ENCODE peak calls at places on chromosome 3, in five cellular contexts. L, M, G, A and X are unnamed samples.

GRCh38 chr3:159892801-159893200 is 95.8 kb upstream of the IL12A start:
- DNase-seq in L (no peak), M (no peak), G (no peak), A (no peak), X (no peak)

GRCh38 chr3:127137113-127137512 is 55.8 kb upstream of the PRR23E start:
- DNase-seq in L (peak; percentile 54), M (no peak), G (no peak), A (no peak), X (no peak)

GRCh38 chr3:128083396-128083795 is 31.2 kb downstream of the SEC61A1 start:
- DNase-seq in L (no peak), M (no peak), G (no peak), A (peak; percentile 55), X (no peak)

GRCh38 chr3:18442743-18443669 is 17.9 kb upstream of the SATB1 start:
- DNase-seq in L (no peak), M (no peak), G (no peak), A (no peak), X (no peak)

GRCh38 chr3:129857899-129858298 is 35.6 kb downstream of the TMCC1 start:
- DNase-seq in L (no peak), M (no peak), G (no peak), A (no peak), X (no peak)

GRCh38 chr3:58497074-58497473 is 5.2 kb downstream of the KCTD6 start:
- DNase-seq in L (no peak), M (no peak), G (no peak), A (no peak), X (no peak)

GRCh38 chr3:81462921-81463320 is 298.5 kb downstream of the GBE1 start:
- DNase-seq in L (no peak), M (no peak), G (no peak), A (no peak), X (no peak)

GRCh38 chr3:4681301-4681700 is 188.2 kb downstream of the ITPR1 start:
- DNase-seq in L (no peak), M (no peak), G (no peak), A (no peak), X (no peak)

GRCh38 chr3:141328286-141329166 is 39.8 kb upstream of the ZBTB38 start:
- DNase-seq in L (no peak), M (no peak), G (no peak), A (no peak), X (no peak)

GRCh38 chr3:43644443-43644842 is 22.6 kb upstream of the ANO10 start:
- DNase-seq in L (no peak), M (no peak), G (no peak), A (no peak), X (no peak)

GRCh38 chr3:130661116-130661515 is 85.5 kb downstream of the PIK3R4 start:
- DNase-seq in L (no peak), M (no peak), G (no peak), A (no peak), X (no peak)

GRCh38 chr3:145182196-145182911 is 978.6 kb downstream of the PLOD2 start:
- DNase-seq in L (no peak), M (no peak), G (no peak), A (no peak), X (no peak)

GRCh38 chr3:187227658-187228258 is 30.5 kb downstream of the RTP1 start:
- DNase-seq in L (no peak), M (no peak), G (no peak), A (no peak), X (peak; percentile 83)

GRCh38 chr3:9310043-9310442 is 52.8 kb upstream of the THUMPD3 start:
- DNase-seq in L (no peak), M (no peak), G (no peak), A (no peak), X (no peak)
- TF ChIP-seq POLR2A in L (no peak), M (no peak), G (no peak), A (no peak), X (no peak)

GRCh38 chr3:192888121-192888520 is 29.5 kb downstream of the MB21D2 start:
- DNase-seq in L (no peak), M (no peak), G (no peak), A (no peak), X (no peak)
- TF ChIP-seq POLR2A in L (no peak), M (no peak), G (no peak), A (no peak), X (no peak)

GRCh38 chr3:170057550-170057949 is 19.8 kb downstream of the GPR160 start:
- DNase-seq in L (no peak), M (no peak), G (no peak), A (no peak), X (no peak)
- TF ChIP-seq POLR2A in L (no peak), M (no peak), G (no peak), A (no peak), X (no peak)

GRCh38 chr3:158731938-158732855 is at the start of gene RARRES1:
- DNase-seq in L (peak; percentile 71), M (no peak), G (peak; percentile 52), A (peak; percentile 72), X (no peak)
- TF ChIP-seq POLR2A in L (no peak), M (no peak), G (no peak), A (no peak), X (no peak)

GRCh38 chr3:53160660-53161344 is at the start of gene PRKCD:
- DNase-seq in L (peak; percentile 86), M (peak; percentile 33), G (peak; percentile 66), A (peak; percentile 84), X (peak; percentile 94)
- TF ChIP-seq POLR2A in L (peak; percentile 48), M (no peak), G (peak; percentile 42), A (peak; percentile 26), X (peak; percentile 66)

GRCh38 chr3:41485484-41485883 is 286.2 kb downstream of the CTNNB1 start:
- DNase-seq in L (no peak), M (no peak), G (no peak), A (no peak), X (no peak)
- TF ChIP-seq POLR2A in L (no peak), M (no peak), G (no peak), A (no peak), X (no peak)

DNA sequence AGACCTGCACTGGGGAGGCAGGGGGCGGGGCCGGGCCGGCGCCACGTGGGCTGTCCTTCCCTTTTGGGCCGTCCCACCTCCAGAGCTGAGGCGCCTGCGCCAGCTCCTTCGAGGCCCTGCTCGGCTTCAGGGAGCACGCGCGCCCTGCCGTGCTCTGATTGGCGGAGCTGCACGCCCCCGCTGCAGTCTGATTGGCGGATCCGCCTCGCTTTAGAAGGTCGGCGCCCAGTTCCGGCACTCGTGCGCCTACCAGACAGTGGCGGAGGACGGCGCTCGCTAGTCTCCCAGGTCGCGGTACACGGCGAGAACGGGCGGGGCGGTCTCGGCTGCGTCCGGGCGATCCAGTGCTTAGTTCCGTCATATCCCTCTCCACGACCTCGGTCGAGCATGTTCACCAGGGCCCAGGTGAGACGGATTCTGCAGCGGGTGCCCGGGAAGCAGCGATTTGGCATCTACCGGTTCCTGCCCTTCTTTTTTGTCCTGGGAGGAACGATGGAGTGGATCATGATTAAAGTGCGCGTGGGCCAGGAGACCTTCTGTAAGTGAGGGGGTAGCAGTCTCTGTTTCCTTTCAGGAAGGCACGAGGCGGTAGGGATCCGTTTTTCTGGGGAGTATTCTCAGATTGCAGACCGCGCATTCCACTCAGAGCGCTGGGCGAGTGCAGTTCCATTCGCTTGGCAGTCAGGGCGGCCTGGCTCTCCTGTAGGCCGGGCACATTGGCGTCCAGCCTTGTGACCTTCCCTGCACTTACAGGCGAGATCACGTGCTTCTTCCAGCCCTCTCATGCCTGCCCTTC is at the start of gene UQCC5:
- DNase-seq in L (peak; percentile 98), M (peak; percentile 81), G (peak; percentile 95), A (peak; percentile 97), X (peak; percentile 100)
- TF ChIP-seq POLR2A in L (peak; percentile 100), M (peak; percentile 98), G (peak; percentile 100), A (peak; percentile 98), X (peak; percentile 99)

DNA sequence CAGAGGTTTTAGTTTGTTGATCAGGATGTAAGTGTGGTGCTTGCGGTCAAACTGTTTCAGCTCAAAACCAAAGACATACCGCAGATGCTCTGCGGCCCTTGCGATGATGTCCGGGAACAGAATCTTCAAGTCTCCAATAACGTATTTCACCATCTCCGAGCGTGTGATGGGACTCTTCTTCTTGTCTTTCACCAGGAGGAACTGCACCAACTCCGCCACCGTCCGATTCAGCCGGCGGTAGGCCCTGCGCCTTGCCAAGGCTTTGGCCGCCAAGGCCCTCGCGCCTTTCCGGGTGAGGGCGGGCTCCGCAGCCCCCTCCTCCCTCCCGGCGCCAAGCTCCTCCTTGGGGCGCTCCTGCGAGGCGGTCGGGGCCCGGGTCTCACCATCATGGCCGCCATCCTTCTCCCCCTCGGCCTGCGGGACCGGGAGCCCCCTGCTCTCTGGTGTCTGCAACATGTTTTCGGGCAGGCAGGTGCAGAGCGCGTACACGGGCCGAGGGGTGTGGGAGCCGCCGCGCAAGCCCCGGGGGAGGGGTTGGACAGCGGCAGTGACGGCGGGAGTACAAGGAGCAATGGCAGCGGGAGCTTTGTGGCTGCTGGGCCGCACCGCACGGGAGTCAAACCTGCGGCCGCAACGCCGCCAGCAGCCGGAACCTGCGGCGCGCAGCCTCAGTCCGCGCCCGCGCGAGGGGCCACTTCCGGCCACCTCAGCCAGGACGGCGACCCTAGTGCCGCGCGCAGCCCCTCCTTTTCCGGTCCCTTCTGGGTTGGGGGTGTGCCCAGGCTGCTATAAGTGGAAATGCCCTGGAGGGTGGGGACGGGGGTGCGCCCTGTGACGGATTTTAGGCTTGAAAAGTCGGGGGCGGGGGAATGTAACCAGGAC is at the start of gene MAGEF1:
- DNase-seq in L (peak; percentile 87), M (peak; percentile 26), G (peak; percentile 42), A (peak; percentile 85), X (peak; percentile 97)
- TF ChIP-seq POLR2A in L (peak; percentile 86), M (peak; percentile 25), G (peak; percentile 44), A (peak; percentile 62), X (peak; percentile 77)

GRCh38 chr3:122681294-122682015 is 816 bp downstream of the PARP14 start:
- DNase-seq in L (no peak), M (no peak), G (no peak), A (peak; percentile 13), X (no peak)

GRCh38 chr3:122682016-122682374 is 1.4 kb downstream of the PARP14 start:
- DNase-seq in L (no peak), M (no peak), G (no peak), A (no peak), X (no peak)

GRCh38 chr3:122679085-122679466 is 1.6 kb upstream of the PARP14 start:
- DNase-seq in L (peak; percentile 84), M (peak; percentile 9), G (peak; percentile 76), A (peak; percentile 82), X (peak; percentile 26)

GRCh38 chr3:122679467-122680291 is 960 bp upstream of the PARP14 start:
- DNase-seq in L (no peak), M (no peak), G (no peak), A (peak; percentile 30), X (peak; percentile 16)

GRCh38 chr3:122680381-122681293 is at the start of gene PARP14:
- DNase-seq in L (peak; percentile 83), M (no peak), G (peak; percentile 37), A (peak; percentile 74), X (peak; percentile 38)
- TF ChIP-seq POLR2A in L (peak; percentile 52), M (no peak), G (peak; percentile 45), A (peak; percentile 16), X (peak; percentile 15)

GRCh38 chr3:150147776-150148175 is 177.1 kb upstream of the PFN2 start:
- DNase-seq in L (no peak), M (no peak), G (no peak), A (no peak), X (no peak)
- TF ChIP-seq POLR2A in L (no peak), M (no peak), G (no peak), A (no peak), X (no peak)